ENCODE peak calls at places on chromosomes 2 and 18, in four cellular contexts. D, Y, A and Z are unnamed samples.

GRCh38 chr18:36629095-36629604 is 199.7 kb downstream of the TPGS2 start:
- DNase-seq in D (no peak), Y (no peak), A (no peak), Z (no peak)

GRCh38 chr2:170361359-170361936 is 183.5 kb downstream of the MYO3B start:
- DNase-seq in D (no peak), A (peak; percentile 41), Y (no peak), Z (peak; percentile 41)

GRCh38 chr2:16373341-16373740 is 292.3 kb downstream of the CYRIA start:
- DNase-seq in A (no peak), Y (no peak), D (no peak), Z (no peak)

GRCh38 chr2:28649481-28650260 is 102.0 kb upstream of the PPP1CB start:
- DNase-seq in Y (no peak), A (no peak), D (peak; percentile 59), Z (peak; percentile 77)

GRCh38 chr2:184455616-184456015 is 142.7 kb upstream of the ZNF804A start:
- DNase-seq in A (no peak), D (no peak), Y (no peak), Z (no peak)

GRCh38 chr2:128506127-128506526 is 187.5 kb upstream of the HS6ST1 start:
- DNase-seq in A (no peak), D (no peak), Y (no peak), Z (no peak)

GRCh38 chr2:47724221-47724981 is 58.5 kb upstream of the MSH6 start:
- DNase-seq in Y (peak; percentile 57), D (no peak), A (no peak), Z (no peak)

GRCh38 chr2:71736986-71737385 is 283.6 kb downstream of the DYSF start:
- DNase-seq in Y (no peak), D (no peak), A (no peak), Z (no peak)

GRCh38 chr2:231545105-231545902 is 15.1 kb upstream of the NMUR1 start:
- DNase-seq in A (peak; percentile 39), D (no peak), Y (no peak), Z (no peak)

GRCh38 chr18:26436176-26437031 is 111.9 kb downstream of the KCTD1 start:
- DNase-seq in A (no peak), Y (no peak), D (no peak), Z (peak; percentile 52)

GRCh38 chr18:35469696-35470095 is 28.1 kb downstream of the INO80C start:
- DNase-seq in A (no peak), Y (no peak), D (no peak), Z (no peak)

GRCh38 chr2:64056021-64056420 is 36.8 kb upstream of the VPS54 start:
- DNase-seq in D (no peak), A (no peak), Y (peak; percentile 12), Z (no peak)

GRCh38 chr2:235588750-235589149 is 94.9 kb downstream of the AGAP1 start:
- DNase-seq in Y (no peak), A (no peak), D (no peak), Z (no peak)

GRCh38 chr2:129331638-129332037 is 647.8 kb upstream of the RAB6C start:
- DNase-seq in D (no peak), Y (no peak), A (no peak), Z (no peak)

GRCh38 chr2:155980941-155981561 is 351.5 kb downstream of the NR4A2 start:
- DNase-seq in Y (no peak), A (no peak), D (no peak), Z (no peak)

GRCh38 chr2:112730791-112731190 is 10.0 kb downstream of the NT5DC4 start:
- DNase-seq in Y (no peak), A (no peak), D (no peak), Z (no peak)

GRCh38 chr18:9536354-9537152 is 61.2 kb downstream of the RALBP1 start:
- DNase-seq in Y (no peak), D (no peak), A (no peak), Z (peak; percentile 53)